ENCODE peak calls at places on chromosomes 11 and 22, in ten cellular contexts. H is GOT3, B is T-helper 2 cell, O is HCT116, E is HT1080, P is ELR, Z is RPMI7951, C is T follicular helper cell, L is heart left ventricle, K is substantia nigra. V is an unnamed sample.

GRCh38 chr11:110565690-110566336 is 136.1 kb downstream of the FDX1 start:
- DNase-seq in E (peak; percentile 65), P (no peak), Z (peak; percentile 19), K (no peak), O (no peak), H (no peak), L (no peak), B (no peak), C (no peak), V (peak; percentile 76)

GRCh38 chr22:41940853-41941765 is 5.8 kb downstream of the CENPM start:
- DNase-seq in P (peak; percentile 86), B (peak; percentile 80), Z (peak; percentile 61), C (peak; percentile 80), O (no peak), E (peak; percentile 85), H (peak; percentile 70), L (peak; percentile 83), K (no peak), V (peak; percentile 79)

GRCh38 chr11:69943066-69943465 is 123.8 kb upstream of the FGF3 start:
- DNase-seq in P (peak; percentile 40), H (no peak), K (no peak), O (peak; percentile 31), E (peak; percentile 18), B (no peak), L (no peak), Z (peak; percentile 55), C (no peak), V (no peak)

GRCh38 chr22:38755911-38756532 is at the start of gene SUN2:
- DNase-seq in K (peak; percentile 82), P (peak; percentile 84), O (no peak), B (peak; percentile 93), E (peak; percentile 79), C (peak; percentile 90), Z (peak; percentile 83), H (peak; percentile 57), L (peak; percentile 95), V (peak; percentile 49)

GRCh38 chr11:28757725-28758515 is 649.7 kb downstream of the METTL15 start:
- DNase-seq in B (no peak), C (no peak), O (no peak), K (no peak), P (peak; percentile 86), L (no peak), Z (peak; percentile 20), E (peak; percentile 45), H (no peak), V (peak; percentile 70)

GRCh38 chr11:8006349-8006977 is 19.3 kb downstream of the EIF3F start:
- DNase-seq in C (peak; percentile 30), B (peak; percentile 19), K (no peak), O (peak; percentile 54), H (no peak), L (peak; percentile 56), P (peak; percentile 79), E (peak; percentile 37), Z (peak; percentile 55), V (peak; percentile 61)

GRCh38 chr11:91163619-91164451 is 941.0 kb upstream of the CHORDC1 start:
- DNase-seq in L (no peak), P (peak; percentile 17), K (no peak), E (peak; percentile 16), O (no peak), H (no peak), B (no peak), C (no peak), Z (no peak), V (no peak)

GRCh38 chr11:87970762-87971161 is 204.5 kb downstream of the RAB38 start:
- DNase-seq in E (no peak), O (no peak), C (no peak), K (no peak), Z (no peak), L (no peak), H (no peak), P (no peak), B (no peak), V (no peak)

GRCh38 chr11:36041988-36042606 is 98.2 kb downstream of the LDLRAD3 start:
- DNase-seq in L (no peak), E (peak; percentile 28), B (no peak), C (no peak), H (no peak), O (no peak), K (no peak), P (peak; percentile 30), Z (no peak), V (peak; percentile 10)

GRCh38 chr22:44603774-44604173 is 98.2 kb upstream of the PRR5 start:
- DNase-seq in B (no peak), O (no peak), C (no peak), K (no peak), E (no peak), Z (peak; percentile 41), P (no peak), H (no peak), L (no peak), V (no peak)

GRCh38 chr11:96341237-96342130 is 1.5 kb downstream of the MAML2 start:
- DNase-seq in C (peak; percentile 46), Z (peak; percentile 56), L (peak; percentile 61), B (peak; percentile 65), P (peak; percentile 79), K (no peak), O (no peak), H (no peak), E (peak; percentile 62), V (no peak)

GRCh38 chr11:109247071-109247470 is 174.9 kb upstream of the C11orf87 start:
- DNase-seq in E (peak; percentile 73), K (no peak), L (no peak), C (no peak), O (no peak), H (no peak), Z (peak; percentile 18), P (peak; percentile 79), B (no peak), V (peak; percentile 91)

GRCh38 chr22:47337161-47337621 is 574.7 kb downstream of the TBC1D22A start:
- DNase-seq in B (no peak), L (no peak), P (peak; percentile 55), O (peak; percentile 76), K (no peak), E (peak; percentile 96), H (peak; percentile 35), Z (peak; percentile 99), C (no peak), V (peak; percentile 16)

GRCh38 chr22:20995329-20996030 is 6.4 kb downstream of the THAP7 start:
- DNase-seq in H (no peak), Z (no peak), O (no peak), K (no peak), C (no peak), P (no peak), L (peak; percentile 5), B (no peak), E (no peak), V (no peak)

GRCh38 chr11:6505577-6506240 is 8.6 kb downstream of the DNHD1 start:
- DNase-seq in K (no peak), B (no peak), H (no peak), P (peak; percentile 88), L (no peak), E (peak; percentile 67), C (no peak), O (peak; percentile 40), Z (peak; percentile 68), V (peak; percentile 93)

GRCh38 chr11:100778386-100778785 is 91.3 kb downstream of the ARHGAP42 start:
- DNase-seq in C (no peak), O (no peak), P (no peak), K (no peak), Z (no peak), H (no peak), B (no peak), L (no peak), E (no peak), V (no peak)

GRCh38 chr22:33302049-33302545 is 243.9 kb upstream of the SYN3 start:
- DNase-seq in K (no peak), H (no peak), Z (peak; percentile 38), C (peak; percentile 20), O (peak; percentile 0), L (peak; percentile 81), E (peak; percentile 52), B (peak; percentile 20), P (peak; percentile 15), V (peak; percentile 45)

GRCh38 chr22:44676441-44677298 is 25.3 kb upstream of the PRR5 start:
- DNase-seq in L (no peak), E (no peak), O (no peak), H (no peak), P (peak; percentile 24), K (no peak), Z (peak; percentile 13), B (no peak), C (no peak), V (no peak)

GRCh38 chr22:19124377-19124776 is 2.2 kb upstream of the DGCR2 start:
- DNase-seq in H (no peak), Z (no peak), C (no peak), O (no peak), E (no peak), B (no peak), L (no peak), P (no peak), K (no peak), V (no peak)

GRCh38 chr11:92224394-92225205 is at the start of gene FAT3:
- DNase-seq in L (peak; percentile 11), C (no peak), B (no peak), E (peak; percentile 40), H (no peak), P (peak; percentile 1), Z (peak; percentile 15), K (no peak), O (no peak), V (no peak)

GRCh38 chr11:110283862-110284261 is 12.6 kb downstream of the RDX start:
- DNase-seq in H (no peak), B (no peak), L (no peak), O (no peak), Z (no peak), P (no peak), E (no peak), C (no peak), K (no peak), V (no peak)

GRCh38 chr11:2750601-2751522 is 51.1 kb upstream of the KCNQ1OT1 start:
- DNase-seq in E (no peak), O (no peak), B (no peak), K (no peak), H (no peak), P (no peak), C (no peak), Z (no peak), L (no peak), V (no peak)

GRCh38 chr22:44383652-44384562 is 71.2 kb upstream of the SHISAL1 start:
- DNase-seq in B (no peak), Z (no peak), L (no peak), E (no peak), H (no peak), C (no peak), K (no peak), P (no peak), O (no peak), V (no peak)

GRCh38 chr11:33000181-33000580 is 15.5 kb upstream of the DEPDC7 start:
- DNase-seq in L (no peak), C (no peak), Z (peak; percentile 68), E (peak; percentile 86), H (no peak), O (no peak), B (no peak), P (peak; percentile 73), K (no peak), V (peak; percentile 63)

GRCh38 chr22:26701323-26701722 is 43.9 kb downstream of the MIAT start:
- DNase-seq in Z (no peak), P (no peak), C (no peak), B (no peak), L (no peak), H (no peak), O (no peak), K (no peak), E (no peak), V (no peak)

GRCh38 chr11:9076046-9076445 is 15.4 kb downstream of the SCUBE2 start:
- DNase-seq in B (no peak), O (no peak), L (no peak), P (no peak), Z (no peak), K (no peak), H (no peak), C (no peak), E (no peak), V (no peak)

GRCh38 chr11:128904872-128905344 is 13.8 kb downstream of the KCNJ5 start:
- DNase-seq in B (no peak), E (no peak), K (no peak), Z (peak; percentile 69), H (no peak), O (no peak), C (no peak), P (no peak), L (no peak), V (no peak)

GRCh38 chr11:27701262-27702105 is 1.2 kb upstream of the BDNF start:
- DNase-seq in B (no peak), L (peak; percentile 23), H (no peak), K (no peak), Z (peak; percentile 77), P (peak; percentile 84), C (no peak), O (no peak), E (peak; percentile 71), V (no peak)